ENCODE peak calls at places on chromosomes 16 and 17, in four cellular contexts. J is GM23338, I is GM23248, C is GM12878. H is an unnamed sample.

GRCh38 chr16:57512296-57513001 is 23.9 kb downstream of the CCDC102A start:
- DNase-seq in J (no peak), I (no peak), C (no peak), H (no peak)

GRCh38 chr16:4316732-4317461 is 1.0 kb downstream of the GLIS2 start:
- DNase-seq in J (no peak), I (peak), C (no peak), H (peak)

GRCh38 chr17:17940451-17940911 is 31.7 kb downstream of the TOM1L2 start:
- DNase-seq in I (peak), C (no peak), J (no peak), H (peak)

GRCh38 chr16:7318661-7319060 is 14.0 kb upstream of the RBFOX1 start:
- DNase-seq in C (no peak), J (no peak), I (no peak), H (no peak)

GRCh38 chr17:231966-232807 is 50.7 kb upstream of the DOC2B start:
- DNase-seq in C (no peak), I (no peak), J (no peak), H (no peak)

GRCh38 chr16:56743840-56744239 is 13.9 kb downstream of the NUP93 start:
- DNase-seq in C (no peak), I (peak), J (peak), H (peak)

GRCh38 chr16:57039148-57039812 is 49.9 kb downstream of the NLRC5 start:
- DNase-seq in C (peak), J (no peak), I (peak), H (peak)

GRCh38 chr17:50270430-50271172 is 3.7 kb upstream of the TMEM92 start:
- DNase-seq in C (no peak), I (peak), J (peak), H (peak)

GRCh38 chr16:4537376-4538066 is 1.1 kb downstream of the CDIP1 start:
- DNase-seq in J (peak), C (no peak), I (peak), H (no peak)

GRCh38 chr16:351804-352520 is 561 bp downstream of the AXIN1 start:
- DNase-seq in I (peak), C (no peak), J (peak), H (peak)

GRCh38 chr16:88331989-88332920 is 50.5 kb upstream of the ZNF469 start:
- DNase-seq in C (no peak), J (no peak), I (peak), H (peak)
- H2AFZ ChIP-seq in C (no peak), J (no peak), I (no peak), H (no peak)

GRCh38 chr16:1906052-1906845 is 12.0 kb downstream of the HS3ST6 start:
- DNase-seq in I (no peak), J (no peak), C (no peak), H (no peak)
- H2AFZ ChIP-seq in I (no peak), J (peak), C (no peak), H (no peak)

GRCh38 chr16:50296807-50297206 is 30.5 kb downstream of the ADCY7 start:
- DNase-seq in J (no peak), C (no peak), I (no peak), H (no peak)
- H2AFZ ChIP-seq in J (no peak), C (no peak), I (no peak), H (no peak)

GRCh38 chr17:42406602-42407288 is 16.3 kb downstream of the CAVIN1 start:
- DNase-seq in C (no peak), J (no peak), I (peak), H (no peak)

GRCh38 chr17:42408076-42408475 is 15.0 kb downstream of the CAVIN1 start:
- DNase-seq in J (peak), C (no peak), I (peak), H (peak)

GRCh38 chr17:42405076-42405475 is 16.8 kb upstream of the STAT3 start:
- DNase-seq in C (no peak), I (no peak), J (no peak), H (no peak)

GRCh38 chr17:42405963-42406495 is 17.0 kb downstream of the CAVIN1 start:
- DNase-seq in C (no peak), J (peak), I (peak), H (peak)

DNA sequence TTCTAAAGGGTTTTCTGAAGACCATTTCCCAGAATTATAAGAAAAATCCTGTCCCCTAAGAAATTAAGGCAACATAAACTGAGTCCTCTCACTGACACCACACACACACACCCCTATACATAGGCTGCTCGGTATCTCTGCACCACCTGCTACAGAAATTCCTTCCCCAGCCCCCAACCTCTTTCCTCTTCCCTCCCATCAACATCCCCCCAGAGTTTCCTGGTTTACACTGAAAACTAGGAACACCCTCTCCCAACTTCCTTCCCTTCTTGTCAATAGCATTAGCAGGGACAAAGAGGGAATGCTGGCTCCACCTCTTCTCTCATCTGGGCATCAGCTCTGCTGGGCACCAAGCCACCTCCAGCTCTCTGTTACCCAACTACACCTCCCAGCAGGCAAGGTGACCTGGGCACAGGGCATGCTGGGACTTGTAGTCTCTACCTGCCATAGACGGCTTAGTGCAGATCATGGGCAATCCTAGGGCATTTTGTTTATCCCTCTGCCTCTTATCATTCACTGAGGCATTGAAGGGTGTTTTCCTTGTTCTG is 15.7 kb downstream of the CAVIN1 start:
- DNase-seq in C (no peak), J (peak), I (peak), H (peak)
- H2AFZ ChIP-seq in C (no peak), J (no peak), I (no peak), H (no peak)

H was measured in fibroblast of lung.